ENCODE peak calls at places on chromosomes 1 and 21, in eight cellular contexts. J, I, A, Q, V, L, M and T are unnamed samples.

GRCh38 chr1:226134170-226135058 is 52.1 kb downstream of the ACBD3 start:
- DNase-seq in I (no peak), Q (no peak), V (no peak), M (no peak), A (no peak), L (no peak), J (no peak), T (no peak)

GRCh38 chr1:54815086-54815876 is 14.2 kb upstream of the TTC22 start:
- DNase-seq in V (no peak), A (no peak), L (no peak), J (no peak), M (no peak), Q (no peak), I (no peak), T (no peak)

GRCh38 chr1:155681776-155682175 is 6.8 kb downstream of the YY1AP1 start:
- DNase-seq in M (no peak), A (no peak), V (no peak), J (no peak), Q (no peak), L (peak), I (no peak), T (no peak)

GRCh38 chr1:41428736-41429640 is 55.5 kb downstream of the EDN2 start:
- DNase-seq in M (no peak), J (no peak), L (no peak), A (no peak), I (no peak), Q (no peak), V (no peak), T (no peak)

GRCh38 chr21:17763286-17764037 is 55.7 kb downstream of the C21orf91 start:
- DNase-seq in I (no peak), A (no peak), Q (no peak), V (no peak), L (no peak), M (no peak), J (no peak), T (no peak)

GRCh38 chr21:35484856-35485255 is 435.8 kb upstream of the RUNX1 start:
- DNase-seq in V (no peak), J (no peak), L (no peak), Q (no peak), A (no peak), I (no peak), M (no peak), T (no peak)

GRCh38 chr1:52927219-52928082 is at the start of gene SCP2:
- DNase-seq in I (peak), J (peak), V (peak), A (peak), L (peak), Q (peak), M (no peak), T (peak)

GRCh38 chr21:15293251-15293650 is 228.5 kb upstream of the NRIP1 start:
- DNase-seq in J (no peak), I (no peak), A (no peak), L (peak), V (peak), Q (no peak), M (peak), T (no peak)

GRCh38 chr1:20400341-20401177 is 85.5 kb downstream of the CAMK2N1 start:
- DNase-seq in V (no peak), M (no peak), A (no peak), Q (no peak), L (no peak), J (no peak), I (no peak), T (no peak)

GRCh38 chr1:119732465-119733168 is 20.9 kb downstream of the PHGDH start:
- DNase-seq in M (no peak), I (no peak), L (peak), V (no peak), J (no peak), Q (no peak), A (no peak), T (no peak)

GRCh38 chr1:201636065-201636464 is 97.1 kb downstream of the NAV1 start:
- DNase-seq in I (no peak), V (no peak), L (no peak), J (no peak), A (no peak), M (no peak), Q (no peak), T (no peak)

GRCh38 chr1:232508161-232508661 is 121.7 kb downstream of the SIPA1L2 start:
- DNase-seq in A (no peak), J (no peak), M (no peak), V (no peak), I (no peak), L (no peak), Q (no peak), T (no peak)

GRCh38 chr1:14626869-14627607 is 28.6 kb downstream of the KAZN start:
- DNase-seq in V (no peak), L (no peak), A (peak), M (no peak), I (no peak), Q (no peak), J (no peak), T (peak)

GRCh38 chr1:222754386-222755139 is 17.6 kb downstream of the FAM177B start:
- DNase-seq in I (peak), J (no peak), A (peak), M (peak), V (peak), L (peak), Q (peak), T (peak)

GRCh38 chr1:85398391-85399064 is 66.4 kb downstream of the DDAH1 start:
- DNase-seq in J (no peak), L (peak), I (no peak), A (no peak), M (no peak), V (peak), Q (no peak), T (peak)

GRCh38 chr1:151992345-151993083 is 1.1 kb downstream of the S100A10 start:
- DNase-seq in Q (peak), M (peak), I (peak), A (peak), L (peak), V (peak), J (peak), T (peak)

GRCh38 chr1:147748687-147749350 is 11.6 kb downstream of the GJA5 start:
- DNase-seq in V (no peak), J (no peak), L (no peak), Q (no peak), A (no peak), I (no peak), M (no peak), T (peak)

GRCh38 chr1:226661965-226662364 is 77.1 kb downstream of the ITPKB start:
- DNase-seq in Q (peak), L (no peak), A (no peak), M (no peak), J (no peak), V (no peak), I (no peak), T (peak)

GRCh38 chr1:102190429-102190828 is 193.7 kb upstream of the OLFM3 start:
- DNase-seq in Q (no peak), J (no peak), I (no peak), A (no peak), M (no peak), V (no peak), L (no peak), T (no peak)

GRCh38 chr1:14083277-14083676 is 383.3 kb downstream of the PRDM2 start:
- DNase-seq in J (no peak), A (no peak), L (no peak), M (no peak), V (no peak), Q (no peak), I (no peak), T (no peak)

GRCh38 chr21:43332872-43333300 is 94.0 kb downstream of the SIK1 start:
- DNase-seq in M (no peak), A (no peak), L (peak), I (no peak), V (no peak), Q (peak), J (peak), T (no peak)
- H3K4me3 ChIP-seq in M (peak), A (no peak), L (peak), I (no peak), V (peak), Q (no peak), J (no peak), T (peak)

GRCh38 chr1:160208179-160209040 is 3.2 kb downstream of the PEA15 start:
- DNase-seq in A (no peak), L (no peak), M (no peak), I (no peak), Q (no peak), V (peak), J (no peak), T (no peak)
- H3K4me3 ChIP-seq in A (no peak), L (no peak), M (no peak), I (no peak), Q (peak), V (no peak), J (no peak), T (no peak)

DNA sequence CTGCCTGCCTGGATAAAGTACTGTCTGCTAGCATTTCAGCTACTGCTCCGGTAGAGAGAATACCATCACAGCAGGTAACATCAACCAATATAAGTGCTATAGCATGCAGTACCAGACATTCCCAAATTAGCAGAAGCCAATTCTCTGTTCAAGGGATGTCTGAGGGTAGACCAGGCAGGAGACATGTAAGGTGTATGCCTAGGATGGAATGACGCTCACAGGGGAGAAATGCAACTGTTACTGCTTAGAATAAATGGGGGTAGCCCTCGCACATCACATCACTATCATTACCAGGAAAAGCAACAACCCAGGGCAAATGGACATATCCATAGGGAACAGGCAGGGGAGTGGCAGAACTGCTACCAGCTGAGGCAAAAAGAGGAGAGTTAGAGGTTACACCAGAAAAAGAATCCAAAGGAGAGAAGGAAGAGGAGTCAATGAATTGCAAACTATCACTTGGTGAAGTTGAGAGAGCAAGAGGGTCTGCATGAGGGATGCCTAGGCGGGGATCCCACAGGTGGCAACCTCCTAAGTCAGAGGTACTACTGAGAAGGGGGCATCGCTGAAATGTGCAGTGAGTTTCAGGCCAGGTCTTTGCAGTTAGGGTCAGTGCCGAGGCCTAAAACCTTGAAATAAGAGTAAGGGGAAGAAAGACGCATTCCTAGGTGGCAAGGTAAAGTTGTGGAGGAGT is 1.1 kb downstream of the UBE2Q1 start:
- DNase-seq in I (no peak), V (no peak), M (no peak), A (no peak), Q (no peak), L (no peak), J (no peak), T (no peak)
- H3K4me3 ChIP-seq in I (peak), V (peak), M (peak), A (peak), Q (peak), L (peak), J (peak), T (peak)

GRCh38 chr1:206036661-206037455 is 13.2 kb upstream of the CTSE start:
- DNase-seq in L (no peak), J (no peak), V (no peak), I (no peak), Q (no peak), A (no peak), M (no peak), T (no peak)

GRCh38 chr1:206035027-206035426 is 11.3 kb upstream of the CTSE start:
- DNase-seq in J (no peak), L (no peak), I (no peak), Q (no peak), M (no peak), A (no peak), V (no peak), T (no peak)

GRCh38 chr1:206029484-206029883 is 5.8 kb upstream of the CTSE start:
- DNase-seq in V (peak), A (peak), Q (peak), L (peak), M (no peak), J (peak), I (no peak), T (no peak)

GRCh38 chr1:206030714-206031113 is 7.0 kb upstream of the CTSE start:
- DNase-seq in A (peak), M (no peak), I (peak), J (peak), V (peak), L (peak), Q (no peak), T (peak)

GRCh38 chr1:206032356-206033140 is 8.9 kb upstream of the CTSE start:
- DNase-seq in I (no peak), M (no peak), A (no peak), L (peak), Q (no peak), V (no peak), J (no peak), T (no peak)
- H3K4me3 ChIP-seq in I (no peak), M (no peak), A (no peak), L (no peak), Q (no peak), V (no peak), J (no peak), T (no peak)